ENCODE peak calls at places on chromosome 3, in ten cellular contexts. One of them, this sample, is unnamed.
A peak's percentile ranks its signal among the peaks of the same experiment; 100 is the strongest.

GRCh38 chr3:47004369-47005211 is 25.1 kb downstream of the NBEAL2 start:
- DNase-seq in heart left ventricle: no peak
- DNase-seq in IMR-90: no peak
- DNase-seq in body of pancreas: no peak
- DNase-seq in NB4: no peak
- DNase-seq in esophagus squamous epithelium: no peak
- DNase-seq in A549: no peak
- DNase-seq in stomach: no peak
- DNase-seq in endothelial cell of umbilical vein: no peak
- DNase-seq in HCT116: no peak
- DNase-seq in this sample: no peak

GRCh38 chr3:22383285-22383684 is 632.3 kb upstream of the ZNF385D start:
- DNase-seq in IMR-90: no peak
- DNase-seq in esophagus squamous epithelium: no peak
- DNase-seq in body of pancreas: no peak
- DNase-seq in stomach: no peak
- DNase-seq in HCT116: no peak
- DNase-seq in A549: no peak
- DNase-seq in endothelial cell of umbilical vein: no peak
- DNase-seq in heart left ventricle: no peak
- DNase-seq in NB4: no peak
- DNase-seq in this sample: no peak

GRCh38 chr3:149291178-149291577 is 42.3 kb downstream of the TM4SF18 start:
- DNase-seq in IMR-90: no peak
- DNase-seq in HCT116: no peak
- DNase-seq in heart left ventricle: no peak
- DNase-seq in NB4: peak; percentile 49
- DNase-seq in stomach: no peak
- DNase-seq in A549: peak; percentile 33
- DNase-seq in endothelial cell of umbilical vein: no peak
- DNase-seq in body of pancreas: no peak
- DNase-seq in esophagus squamous epithelium: no peak
- DNase-seq in this sample: peak; percentile 61

GRCh38 chr3:100198579-100199269 is 62.1 kb upstream of the TBC1D23 start:
- DNase-seq in endothelial cell of umbilical vein: no peak
- DNase-seq in esophagus squamous epithelium: no peak
- DNase-seq in heart left ventricle: no peak
- DNase-seq in stomach: no peak
- DNase-seq in NB4: no peak
- DNase-seq in IMR-90: peak; percentile 24
- DNase-seq in body of pancreas: no peak
- DNase-seq in A549: no peak
- DNase-seq in HCT116: no peak
- DNase-seq in this sample: no peak

GRCh38 chr3:160980740-160981139 is 124.4 kb downstream of the B3GALNT1 start:
- DNase-seq in heart left ventricle: no peak
- DNase-seq in esophagus squamous epithelium: no peak
- DNase-seq in NB4: no peak
- DNase-seq in endothelial cell of umbilical vein: no peak
- DNase-seq in body of pancreas: no peak
- DNase-seq in HCT116: no peak
- DNase-seq in IMR-90: no peak
- DNase-seq in stomach: no peak
- DNase-seq in A549: no peak
- DNase-seq in this sample: no peak

GRCh38 chr3:169430687-169431404 is 232.7 kb downstream of the MECOM start:
- DNase-seq in heart left ventricle: peak; percentile 28
- DNase-seq in NB4: peak; percentile 43
- DNase-seq in stomach: peak; percentile 60
- DNase-seq in body of pancreas: peak; percentile 47
- DNase-seq in esophagus squamous epithelium: no peak
- DNase-seq in A549: peak; percentile 3
- DNase-seq in endothelial cell of umbilical vein: peak; percentile 90
- DNase-seq in HCT116: no peak
- DNase-seq in IMR-90: peak; percentile 19
- DNase-seq in this sample: no peak

GRCh38 chr3:127406309-127407025 is 118.6 kb upstream of the PRR20G start:
- DNase-seq in stomach: peak; percentile 28
- DNase-seq in endothelial cell of umbilical vein: no peak
- DNase-seq in esophagus squamous epithelium: no peak
- DNase-seq in NB4: peak; percentile 49
- DNase-seq in IMR-90: peak; percentile 2
- DNase-seq in heart left ventricle: no peak
- DNase-seq in body of pancreas: peak; percentile 16
- DNase-seq in HCT116: peak; percentile 66
- DNase-seq in A549: peak; percentile 51
- DNase-seq in this sample: peak; percentile 25

GRCh38 chr3:141643391-141643790 is 94.7 kb upstream of the RNF7 start:
- DNase-seq in stomach: no peak
- DNase-seq in NB4: no peak
- DNase-seq in A549: no peak
- DNase-seq in heart left ventricle: no peak
- DNase-seq in HCT116: no peak
- DNase-seq in IMR-90: peak; percentile 41
- DNase-seq in body of pancreas: peak; percentile 26
- DNase-seq in esophagus squamous epithelium: no peak
- DNase-seq in endothelial cell of umbilical vein: no peak
- DNase-seq in this sample: no peak

GRCh38 chr3:39408493-39409372 is 2.2 kb downstream of the RPSA start:
- DNase-seq in heart left ventricle: no peak
- DNase-seq in stomach: no peak
- DNase-seq in HCT116: no peak
- DNase-seq in IMR-90: no peak
- DNase-seq in body of pancreas: peak; percentile 19
- DNase-seq in NB4: no peak
- DNase-seq in A549: no peak
- DNase-seq in esophagus squamous epithelium: no peak
- DNase-seq in endothelial cell of umbilical vein: no peak
- DNase-seq in this sample: peak; percentile 20
- TF ChIP-seq POLR2A in heart left ventricle: no peak
- TF ChIP-seq POLR2A in stomach: no peak
- TF ChIP-seq POLR2A in HCT116: no peak
- TF ChIP-seq POLR2A in IMR-90: no peak
- TF ChIP-seq POLR2A in body of pancreas: no peak
- TF ChIP-seq POLR2A in NB4: no peak
- TF ChIP-seq POLR2A in A549: no peak
- TF ChIP-seq POLR2A in esophagus squamous epithelium: no peak
- TF ChIP-seq POLR2A in endothelial cell of umbilical vein: peak; percentile 20
- TF ChIP-seq POLR2A in this sample: no peak

GRCh38 chr3:48467110-48467454 is 20.5 kb downstream of the ATRIP start:
- DNase-seq in stomach: no peak
- DNase-seq in HCT116: no peak
- DNase-seq in esophagus squamous epithelium: no peak
- DNase-seq in endothelial cell of umbilical vein: no peak
- DNase-seq in A549: no peak
- DNase-seq in body of pancreas: no peak
- DNase-seq in heart left ventricle: no peak
- DNase-seq in NB4: no peak
- DNase-seq in IMR-90: no peak
- DNase-seq in this sample: no peak

GRCh38 chr3:48469046-48469915 is 22.7 kb downstream of the ATRIP start:
- DNase-seq in body of pancreas: no peak
- DNase-seq in endothelial cell of umbilical vein: no peak
- DNase-seq in A549: no peak
- DNase-seq in NB4: no peak
- DNase-seq in esophagus squamous epithelium: no peak
- DNase-seq in stomach: no peak
- DNase-seq in heart left ventricle: no peak
- DNase-seq in HCT116: no peak
- DNase-seq in IMR-90: no peak
- DNase-seq in this sample: no peak

GRCh38 chr3:48468329-48468731 is 21.8 kb downstream of the ATRIP start:
- DNase-seq in body of pancreas: peak; percentile 79
- DNase-seq in HCT116: no peak
- DNase-seq in NB4: no peak
- DNase-seq in endothelial cell of umbilical vein: no peak
- DNase-seq in IMR-90: no peak
- DNase-seq in A549: no peak
- DNase-seq in stomach: peak; percentile 61
- DNase-seq in heart left ventricle: no peak
- DNase-seq in esophagus squamous epithelium: no peak
- DNase-seq in this sample: no peak

GRCh38 chr3:48466386-48467109 is 20.0 kb downstream of the ATRIP start:
- DNase-seq in body of pancreas: peak; percentile 74
- DNase-seq in HCT116: no peak
- DNase-seq in esophagus squamous epithelium: no peak
- DNase-seq in NB4: peak; percentile 48
- DNase-seq in heart left ventricle: peak; percentile 48
- DNase-seq in stomach: peak; percentile 66
- DNase-seq in A549: no peak
- DNase-seq in IMR-90: no peak
- DNase-seq in endothelial cell of umbilical vein: peak; percentile 24
- DNase-seq in this sample: peak; percentile 53

GRCh38 chr3:48467473-48468267 is 21.1 kb downstream of the ATRIP start:
- DNase-seq in A549: no peak
- DNase-seq in heart left ventricle: no peak
- DNase-seq in HCT116: no peak
- DNase-seq in body of pancreas: no peak
- DNase-seq in stomach: no peak
- DNase-seq in NB4: no peak
- DNase-seq in esophagus squamous epithelium: no peak
- DNase-seq in IMR-90: no peak
- DNase-seq in endothelial cell of umbilical vein: no peak
- DNase-seq in this sample: no peak
- TF ChIP-seq POLR2A in A549: no peak
- TF ChIP-seq POLR2A in heart left ventricle: no peak
- TF ChIP-seq POLR2A in HCT116: no peak
- TF ChIP-seq POLR2A in body of pancreas: no peak
- TF ChIP-seq POLR2A in stomach: no peak
- TF ChIP-seq POLR2A in NB4: no peak
- TF ChIP-seq POLR2A in esophagus squamous epithelium: no peak
- TF ChIP-seq POLR2A in IMR-90: no peak
- TF ChIP-seq POLR2A in endothelial cell of umbilical vein: peak; percentile 22
- TF ChIP-seq POLR2A in this sample: no peak

GRCh38 chr3:195903950-195904290 is 4.4 kb downstream of the TNK2 start:
- DNase-seq in NB4: no peak
- DNase-seq in A549: no peak
- DNase-seq in IMR-90: no peak
- DNase-seq in stomach: no peak
- DNase-seq in heart left ventricle: no peak
- DNase-seq in body of pancreas: no peak
- DNase-seq in HCT116: no peak
- DNase-seq in endothelial cell of umbilical vein: no peak
- DNase-seq in esophagus squamous epithelium: no peak
- DNase-seq in this sample: no peak

GRCh38 chr3:195899701-195900425 is 8.5 kb downstream of the TNK2 start:
- DNase-seq in esophagus squamous epithelium: no peak
- DNase-seq in body of pancreas: no peak
- DNase-seq in HCT116: no peak
- DNase-seq in heart left ventricle: peak; percentile 9
- DNase-seq in A549: no peak
- DNase-seq in IMR-90: no peak
- DNase-seq in endothelial cell of umbilical vein: no peak
- DNase-seq in NB4: no peak
- DNase-seq in stomach: no peak
- DNase-seq in this sample: no peak

GRCh38 chr3:195897081-195897852 is 11.1 kb downstream of the TNK2 start:
- DNase-seq in IMR-90: peak; percentile 74
- DNase-seq in stomach: no peak
- DNase-seq in A549: peak; percentile 30
- DNase-seq in endothelial cell of umbilical vein: peak; percentile 55
- DNase-seq in heart left ventricle: peak; percentile 43
- DNase-seq in NB4: no peak
- DNase-seq in body of pancreas: no peak
- DNase-seq in HCT116: no peak
- DNase-seq in esophagus squamous epithelium: no peak
- DNase-seq in this sample: peak; percentile 62

GRCh38 chr3:195897853-195898415 is 10.4 kb downstream of the TNK2 start:
- DNase-seq in esophagus squamous epithelium: no peak
- DNase-seq in endothelial cell of umbilical vein: no peak
- DNase-seq in stomach: no peak
- DNase-seq in A549: no peak
- DNase-seq in IMR-90: no peak
- DNase-seq in heart left ventricle: peak; percentile 15
- DNase-seq in body of pancreas: no peak
- DNase-seq in HCT116: no peak
- DNase-seq in NB4: no peak
- DNase-seq in this sample: no peak

DNA sequence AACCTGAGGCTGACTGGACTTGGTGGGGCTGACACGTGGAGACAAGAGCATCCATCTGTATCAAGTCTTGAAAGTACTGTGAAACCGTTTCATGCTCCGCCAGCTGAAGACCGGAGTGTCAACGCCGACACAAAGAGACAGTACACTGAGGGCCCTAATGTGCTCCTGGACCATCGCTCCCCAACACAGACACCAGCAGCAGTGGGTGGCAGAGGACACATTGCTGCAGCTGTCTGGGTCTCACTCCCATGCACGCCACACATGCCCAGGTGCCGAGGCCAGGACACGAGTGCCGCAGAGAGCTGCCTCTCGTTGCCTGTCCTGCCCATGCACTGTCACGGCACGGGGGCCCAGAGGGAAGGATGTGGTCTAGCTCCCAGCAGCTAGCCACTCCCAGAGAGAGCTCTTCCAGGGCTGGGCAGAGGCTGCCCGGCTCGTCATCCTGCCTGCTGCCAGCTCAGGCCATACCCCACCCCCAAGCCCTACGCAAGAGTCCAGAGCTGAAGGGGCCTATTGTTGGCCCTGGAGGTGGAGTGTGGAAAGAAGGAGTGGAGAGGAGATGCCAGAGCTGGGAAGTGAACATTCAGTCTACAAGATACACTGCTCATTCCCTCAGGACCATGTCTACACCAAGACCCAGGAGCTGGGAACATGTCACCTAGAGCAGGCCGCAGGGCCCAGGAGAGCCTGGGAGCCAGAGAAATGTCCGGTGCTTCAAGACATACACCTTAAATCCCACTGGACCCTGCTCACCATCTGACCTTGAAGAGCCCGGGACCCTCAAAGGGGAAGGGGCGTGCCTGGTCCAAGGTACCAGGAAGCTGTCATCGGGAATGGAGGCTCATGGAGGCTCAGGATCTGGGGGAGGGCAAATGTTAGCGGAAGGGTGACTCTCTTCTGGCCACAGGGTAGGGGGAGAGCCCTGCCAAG is 7.7 kb downstream of the TNK2 start:
- DNase-seq in IMR-90: peak; percentile 54
- DNase-seq in A549: no peak
- DNase-seq in endothelial cell of umbilical vein: no peak
- DNase-seq in body of pancreas: peak; percentile 24
- DNase-seq in esophagus squamous epithelium: peak; percentile 30
- DNase-seq in NB4: peak; percentile 92
- DNase-seq in HCT116: no peak
- DNase-seq in stomach: peak; percentile 46
- DNase-seq in heart left ventricle: peak; percentile 75
- DNase-seq in this sample: no peak
- TF ChIP-seq POLR2A in IMR-90: no peak
- TF ChIP-seq POLR2A in A549: no peak
- TF ChIP-seq POLR2A in endothelial cell of umbilical vein: no peak
- TF ChIP-seq POLR2A in body of pancreas: no peak
- TF ChIP-seq POLR2A in esophagus squamous epithelium: peak; percentile 50
- TF ChIP-seq POLR2A in NB4: peak; percentile 18
- TF ChIP-seq POLR2A in HCT116: no peak
- TF ChIP-seq POLR2A in stomach: no peak
- TF ChIP-seq POLR2A in heart left ventricle: peak; percentile 5
- TF ChIP-seq POLR2A in this sample: no peak

DNA sequence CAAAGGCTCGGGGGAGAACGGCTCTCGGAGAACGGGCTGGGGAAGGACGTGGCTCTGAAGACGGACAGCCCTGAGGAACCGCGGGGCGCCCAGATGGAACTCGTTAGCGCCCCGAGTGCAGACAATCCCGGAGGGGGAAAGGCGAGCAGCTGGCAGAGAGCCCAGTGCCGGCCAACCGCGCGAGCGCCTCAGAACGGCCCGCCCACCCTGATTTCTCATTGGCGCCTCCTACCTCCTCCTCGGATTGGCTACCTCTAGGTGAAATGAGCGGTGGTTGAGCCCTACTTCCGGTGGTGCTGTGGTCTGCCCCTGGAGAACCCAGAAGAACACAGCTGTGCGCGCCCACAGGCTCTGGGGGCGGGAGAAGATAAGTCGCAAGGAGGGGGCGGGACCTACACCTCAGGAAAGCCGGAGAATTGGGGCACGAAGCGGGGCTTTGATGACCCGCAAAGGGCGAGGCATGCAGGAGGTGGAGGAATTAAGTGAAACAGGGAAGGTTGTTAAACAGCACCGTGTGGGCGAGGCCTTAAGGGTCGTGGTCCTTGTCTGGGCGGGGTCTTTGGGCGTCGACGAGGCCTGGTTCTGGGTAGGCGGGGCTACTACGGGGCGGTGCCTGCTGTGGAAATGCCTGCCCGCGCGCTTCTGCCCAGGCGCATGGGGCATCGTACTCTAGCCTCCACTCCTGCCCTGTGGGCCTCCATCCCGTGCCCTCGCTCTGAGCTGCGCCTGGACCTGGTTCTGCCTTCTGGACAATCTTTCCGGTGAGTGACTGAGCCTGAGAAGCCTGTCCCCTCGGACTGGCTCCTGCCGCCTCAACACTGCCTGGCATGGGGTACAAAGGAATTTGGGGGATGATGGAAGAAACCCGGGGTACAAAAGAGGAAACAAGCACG is at the start of gene OGG1:
- DNase-seq in heart left ventricle: peak; percentile 99
- DNase-seq in IMR-90: peak; percentile 98
- DNase-seq in NB4: peak; percentile 99
- DNase-seq in endothelial cell of umbilical vein: peak; percentile 98
- DNase-seq in esophagus squamous epithelium: peak; percentile 95
- DNase-seq in stomach: peak; percentile 98
- DNase-seq in body of pancreas: peak; percentile 98
- DNase-seq in HCT116: peak; percentile 96
- DNase-seq in A549: peak; percentile 98
- DNase-seq in this sample: peak; percentile 98
- TF ChIP-seq POLR2A in heart left ventricle: peak; percentile 72
- TF ChIP-seq POLR2A in IMR-90: peak; percentile 27
- TF ChIP-seq POLR2A in NB4: peak; percentile 47
- TF ChIP-seq POLR2A in endothelial cell of umbilical vein: peak; percentile 85
- TF ChIP-seq POLR2A in esophagus squamous epithelium: peak; percentile 43
- TF ChIP-seq POLR2A in stomach: no peak
- TF ChIP-seq POLR2A in body of pancreas: peak; percentile 84
- TF ChIP-seq POLR2A in HCT116: peak; percentile 45
- TF ChIP-seq POLR2A in A549: peak; percentile 50
- TF ChIP-seq POLR2A in this sample: peak; percentile 71